ENCODE peak calls at places on chromosomes 13 and 19, in eight cellular contexts. V is WTC11, S is A673, Y is tibial artery, W is NCI-H1092 treated with DMSO at 0.1 percent for 48 hours, X is body of pancreas, H is NCI-H345, Z is NCI-H510A. I is an unnamed sample.

GRCh38 chr19:17234911-17235617 is 9.0 kb downstream of the OCEL1 start:
- DNase-seq in V (peak), S (peak), X (peak), W (peak), Z (peak), H (peak), Y (no peak), I (peak)

GRCh38 chr13:53144826-53145225 is 116.2 kb downstream of the OLFM4 start:
- DNase-seq in W (no peak), Y (no peak), S (no peak), H (no peak), Z (no peak), X (no peak), V (no peak), I (no peak)

GRCh38 chr19:45650722-45651121 is 11.5 kb upstream of the EML2 start:
- DNase-seq in W (no peak), X (no peak), H (no peak), S (no peak), Y (no peak), V (no peak), Z (no peak), I (no peak)

GRCh38 chr19:5290336-5291262 is 50.0 kb downstream of the PTPRS start:
- DNase-seq in Z (no peak), H (no peak), S (no peak), V (no peak), Y (no peak), W (no peak), X (peak), I (no peak)

GRCh38 chr13:93309886-93310520 is 83.4 kb downstream of the GPC6 start:
- DNase-seq in X (no peak), Z (no peak), V (no peak), W (no peak), S (peak), Y (no peak), H (no peak), I (no peak)

GRCh38 chr19:11673608-11674041 is 65.1 kb downstream of the ZNF823 start:
- DNase-seq in Z (no peak), Y (peak), S (peak), H (peak), V (peak), X (peak), W (no peak), I (no peak)

GRCh38 chr19:16566161-16566560 is 6.1 kb downstream of the SLC35E1 start:
- DNase-seq in Z (no peak), X (peak), V (no peak), H (no peak), Y (no peak), W (no peak), S (no peak), I (peak)

GRCh38 chr13:21124853-21125252 is 51.5 kb downstream of the SKA3 start:
- DNase-seq in W (peak), Y (no peak), S (peak), V (no peak), X (peak), H (peak), Z (peak), I (no peak)

GRCh38 chr13:100637380-100637779 is 37.2 kb downstream of the TMTC4 start:
- DNase-seq in W (no peak), H (no peak), S (no peak), V (no peak), Y (no peak), Z (no peak), X (no peak), I (no peak)

GRCh38 chr19:3057275-3057714 is 5.0 kb downstream of the TLE5 start:
- DNase-seq in H (peak), S (no peak), Y (peak), W (peak), Z (peak), V (no peak), X (peak), I (no peak)

GRCh38 chr13:25276748-25277147 is 10.5 kb downstream of the MTMR6 start:
- DNase-seq in W (no peak), X (no peak), Z (no peak), S (no peak), Y (no peak), H (no peak), V (no peak), I (no peak)

GRCh38 chr13:48400820-48401219 is 12.1 kb downstream of the LPAR6 start:
- DNase-seq in Y (no peak), W (no peak), Z (no peak), V (no peak), S (peak), X (no peak), H (no peak), I (no peak)

GRCh38 chr19:43707158-43707712 is 8.6 kb upstream of the IRGC start:
- DNase-seq in S (no peak), Y (no peak), Z (no peak), V (no peak), H (no peak), W (no peak), X (no peak), I (no peak)

GRCh38 chr13:89969996-89970709 is 1377.3 kb upstream of the MIR17HG start:
- DNase-seq in Z (no peak), W (no peak), H (no peak), X (no peak), Y (no peak), S (no peak), V (no peak), I (no peak)

GRCh38 chr13:44368062-44368591 is 5.5 kb upstream of the SERP2 start:
- DNase-seq in W (no peak), X (no peak), Z (no peak), V (no peak), H (no peak), S (peak), Y (no peak), I (no peak)

GRCh38 chr13:111202745-111203144 is 87.6 kb downstream of the ARHGEF7 start:
- DNase-seq in H (no peak), W (peak), Y (no peak), Z (no peak), S (peak), V (no peak), X (no peak), I (no peak)

GRCh38 chr19:3336680-3337523 is 29.5 kb upstream of the NFIC start:
- DNase-seq in H (peak), S (no peak), V (no peak), X (peak), W (peak), Z (no peak), Y (peak), I (peak)

GRCh38 chr13:26941345-26942174 is 181.0 kb upstream of the GPR12 start:
- DNase-seq in X (no peak), S (no peak), W (no peak), H (no peak), Y (no peak), V (no peak), Z (no peak), I (no peak)

GRCh38 chr13:73781384-73781783 is 352.8 kb downstream of the KLF12 start:
- DNase-seq in S (no peak), Z (no peak), H (no peak), W (no peak), Y (no peak), V (no peak), X (no peak), I (no peak)

GRCh38 chr13:25372275-25373081 is 704 bp downstream of the ATP8A2 start:
- DNase-seq in S (peak), X (no peak), V (peak), Y (no peak), Z (no peak), W (peak), H (peak), I (no peak)

GRCh38 chr13:27226991-27227390 is 24.4 kb upstream of the RPL21 start:
- DNase-seq in H (no peak), V (no peak), X (no peak), Y (no peak), Z (no peak), S (no peak), W (no peak), I (no peak)

GRCh38 chr19:5451494-5451893 is 3.7 kb upstream of the ZNRF4 start:
- DNase-seq in V (no peak), Z (no peak), X (no peak), W (no peak), Y (no peak), H (no peak), S (no peak), I (no peak)

GRCh38 chr13:75236774-75237173 is 245.2 kb downstream of the TBC1D4 start:
- DNase-seq in S (no peak), V (no peak), H (no peak), X (no peak), Z (no peak), Y (no peak), W (no peak), I (no peak)

GRCh38 chr13:38577048-38577447 is 109.8 kb upstream of the FREM2 start:
- DNase-seq in Z (no peak), H (no peak), X (peak), V (no peak), S (peak), Y (no peak), W (no peak), I (no peak)

GRCh38 chr13:23915308-23915707 is 18.0 kb upstream of the C1QTNF9B start:
- DNase-seq in X (no peak), Y (no peak), V (no peak), W (peak), S (no peak), H (peak), Z (peak), I (no peak)

GRCh38 chr19:51807111-51807701 is 12.2 kb downstream of the FPR3 start:
- DNase-seq in V (peak), X (peak), H (no peak), W (no peak), Z (no peak), Y (no peak), S (peak), I (peak)

GRCh38 chr13:42000836-42001235 is 39.9 kb upstream of the VWA8 start:
- DNase-seq in S (no peak), X (no peak), Y (no peak), W (no peak), V (no peak), Z (no peak), H (no peak), I (no peak)

GRCh38 chr13:69524459-69525155 is 583.0 kb upstream of the ATXN8OS start:
- DNase-seq in Z (no peak), H (no peak), Y (no peak), X (no peak), V (no peak), W (no peak), S (peak), I (no peak)

GRCh38 chr19:1449467-1450442 is at the start of gene APC2:
- DNase-seq in Y (no peak), V (peak), W (peak), H (peak), Z (no peak), S (peak), X (no peak), I (no peak)

GRCh38 chr19:51448011-51448744 is 10.1 kb downstream of the SIGLEC8 start:
- DNase-seq in V (no peak), Y (no peak), W (no peak), H (no peak), X (no peak), S (no peak), Z (no peak), I (no peak)

GRCh38 chr13:67857581-67858310 is 627.6 kb upstream of the PCDH9 start:
- DNase-seq in H (no peak), W (no peak), S (no peak), V (no peak), Z (no peak), Y (no peak), X (no peak), I (no peak)

GRCh38 chr13:113919761-113920160 is 54.1 kb downstream of the C13orf46 start:
- DNase-seq in Z (no peak), H (no peak), W (no peak), V (peak), Y (peak), S (no peak), X (no peak), I (no peak)